ENCODE peak calls at places on chromosome 6, in four cellular contexts. R is GM19239, N is AG04450, V is C1 segment of cervical spinal cord. F is an unnamed sample.

GRCh38 chr6:118931436-118931835 is 3.5 kb downstream of the MCM9 start:
- DNase-seq in R (no peak), N (no peak), V (no peak), F (no peak)

GRCh38 chr6:30227763-30228487 is 14.7 kb upstream of the TRIM26 start:
- DNase-seq in R (no peak), N (no peak), V (no peak), F (no peak)

GRCh38 chr6:160462551-160463109 is 114.5 kb downstream of the SLC22A3 start:
- DNase-seq in R (peak), N (peak), V (no peak), F (no peak)

GRCh38 chr6:109788687-109789086 is 97.6 kb downstream of the FIG4 start:
- DNase-seq in R (no peak), N (no peak), V (no peak), F (no peak)

GRCh38 chr6:140653985-140654384 is 1279.5 kb upstream of the CITED2 start:
- DNase-seq in R (no peak), N (no peak), V (no peak), F (no peak)

GRCh38 chr6:30942338-30943060 is 1.7 kb downstream of the MUCL3 start:
- DNase-seq in R (no peak), N (peak), V (no peak), F (peak)

GRCh38 chr6:34179106-34179720 is 33.3 kb upstream of the GRM4 start:
- DNase-seq in R (no peak), N (no peak), V (no peak), F (no peak)

GRCh38 chr6:53712078-53712477 is 46.5 kb upstream of the KLHL31 start:
- DNase-seq in R (no peak), N (no peak), V (no peak), F (no peak)

GRCh38 chr6:108156180-108156937 is 9.5 kb upstream of the NR2E1 start:
- DNase-seq in R (no peak), N (no peak), V (no peak), F (no peak)

GRCh38 chr6:166608819-166609218 is 18.2 kb downstream of the RPS6KA2 start:
- DNase-seq in R (no peak), N (peak), V (no peak), F (no peak)

GRCh38 chr6:84409911-84410310 is 182.5 kb upstream of the CEP162 start:
- DNase-seq in R (no peak), N (no peak), V (no peak), F (no peak)

GRCh38 chr6:28907394-28907793 is 16.4 kb downstream of the TRIM27 start:
- DNase-seq in R (no peak), N (peak), V (no peak), F (no peak)

GRCh38 chr6:152002306-152002705 is 194.8 kb downstream of the ESR1 start:
- DNase-seq in R (no peak), N (no peak), V (no peak), F (no peak)

GRCh38 chr6:105258816-105259215 is 79.0 kb upstream of the POPDC3 start:
- DNase-seq in R (no peak), N (no peak), V (no peak), F (no peak)

GRCh38 chr6:37696841-37697735 is 595 bp downstream of the MDGA1 start:
- DNase-seq in R (peak), N (no peak), V (no peak), F (peak)

GRCh38 chr6:38929560-38929959 is 119.0 kb upstream of the GLP1R start:
- DNase-seq in R (no peak), N (no peak), V (no peak), F (no peak)

GRCh38 chr6:89836637-89837222 is 7.0 kb downstream of the CASP8AP2 start:
- DNase-seq in R (no peak), N (no peak), V (no peak), F (no peak)

GRCh38 chr6:156557269-156557885 is 219.8 kb upstream of the ARID1B start:
- DNase-seq in R (no peak), N (no peak), V (no peak), F (no peak)

GRCh38 chr6:109484161-109484560 is 1.1 kb upstream of the ZBTB24 start:
- DNase-seq in R (no peak), N (no peak), V (no peak), F (no peak)

GRCh38 chr6:141677598-141678211 is 455.0 kb upstream of the GJE1 start:
- DNase-seq in R (no peak), N (no peak), V (no peak), F (no peak)

GRCh38 chr6:155186052-155186658 is 77.7 kb upstream of the CLDN20 start:
- DNase-seq in R (no peak), N (no peak), V (no peak), F (no peak)

GRCh38 chr6:22320750-22321149 is 23.9 kb upstream of the PRL start:
- DNase-seq in R (no peak), N (peak), V (no peak), F (no peak)

GRCh38 chr6:7769702-7770101 is 43.8 kb downstream of the BMP6 start:
- DNase-seq in R (no peak), N (no peak), V (no peak), F (no peak)

GRCh38 chr6:32086661-32087573 is 22.2 kb downstream of the TNXB start:
- DNase-seq in R (peak), N (peak), V (no peak), F (no peak)

GRCh38 chr6:134936927-134937326 is 13.0 kb downstream of the ALDH8A1 start:
- DNase-seq in R (no peak), N (peak), V (no peak), F (no peak)

GRCh38 chr6:149950423-149950822 is 8.6 kb downstream of the ULBP2 start:
- DNase-seq in R (no peak), N (no peak), V (no peak), F (no peak)

F was measured in uterus.